ENCODE peak calls at places on chromosome 13, in nine cellular contexts. W is ELF-1, J is T follicular helper cell, G is iris pigment epithelial cell, T is ecto neural progenitor cell, L is PC-9, B is left colon, C is foreskin fibroblast, R is mucosa of descending colon. H is an unnamed sample.

GRCh38 chr13:51006067-51006800 is 96.6 kb downstream of the RNASEH2B start:
- DNase-seq in W (no peak), J (no peak), G (no peak), T (no peak), L (no peak), B (no peak), C (peak), R (peak), H (no peak)

GRCh38 chr13:40164137-40164536 is 502.3 kb downstream of the FOXO1 start:
- DNase-seq in W (no peak), J (no peak), G (peak), T (no peak), L (no peak), B (no peak), C (peak), R (no peak), H (peak)

GRCh38 chr13:28429685-28430290 is 65.1 kb downstream of the FLT1 start:
- DNase-seq in W (peak), J (no peak), G (peak), T (no peak), L (no peak), B (no peak), C (peak), R (peak), H (no peak)

GRCh38 chr13:52048516-52048915 is 24.0 kb downstream of the UTP14C start:
- DNase-seq in W (no peak), J (no peak), G (peak), T (no peak), L (no peak), B (no peak), C (peak), R (no peak), H (no peak)

GRCh38 chr13:31803327-31803726 is 64.0 kb downstream of the RXFP2 start:
- DNase-seq in W (no peak), J (no peak), G (no peak), T (no peak), L (no peak), B (no peak), C (no peak), R (no peak), H (no peak)

GRCh38 chr13:94192576-94192975 is 286.9 kb downstream of the DCT start:
- DNase-seq in W (peak), J (no peak), G (peak), T (peak), L (no peak), B (no peak), C (peak), R (peak), H (peak)

GRCh38 chr13:29676535-29676934 is 81.0 kb upstream of the SLC7A1 start:
- DNase-seq in W (peak), J (no peak), G (peak), T (no peak), L (peak), B (no peak), C (peak), R (peak), H (no peak)

GRCh38 chr13:110640591-110641029 is 25.3 kb downstream of the NAXD start:
- DNase-seq in W (no peak), J (no peak), G (peak), T (no peak), L (no peak), B (no peak), C (no peak), R (no peak), H (no peak)

GRCh38 chr13:24032674-24033073 is 127.8 kb upstream of the SPATA13 start:
- DNase-seq in W (no peak), J (no peak), G (peak), T (no peak), L (no peak), B (no peak), C (peak), R (no peak), H (no peak)

GRCh38 chr13:113854238-113855011 is 9.5 kb downstream of the GAS6 start:
- DNase-seq in W (peak), J (no peak), G (no peak), T (peak), L (no peak), B (peak), C (peak), R (peak), H (no peak)

GRCh38 chr13:35534343-35534742 is 57.9 kb upstream of the MAB21L1 start:
- DNase-seq in W (no peak), J (no peak), G (no peak), T (no peak), L (no peak), B (no peak), C (no peak), R (no peak), H (no peak)

GRCh38 chr13:42258747-42259146 is 13.2 kb upstream of the AKAP11 start:
- DNase-seq in W (peak), J (no peak), G (no peak), T (no peak), L (no peak), B (no peak), C (no peak), R (no peak), H (no peak)

GRCh38 chr13:44199627-44200207 is 173.9 kb upstream of the SERP2 start:
- DNase-seq in W (no peak), J (no peak), G (no peak), T (no peak), L (no peak), B (no peak), C (peak), R (no peak), H (no peak)

GRCh38 chr13:21060063-21060826 is 1.1 kb downstream of the LATS2 start:
- DNase-seq in W (peak), J (no peak), G (peak), T (peak), L (no peak), B (no peak), C (peak), R (peak), H (peak)

GRCh38 chr13:107867701-107868661 is 347.4 kb downstream of the LIG4 start:
- DNase-seq in W (peak), J (no peak), G (peak), T (peak), L (peak), B (no peak), C (peak), R (no peak), H (peak)

H was measured in HT1080.